ENCODE peak calls at places on chromosomes 3 and 15, in six cellular contexts. One of them, this sample, is unnamed.

GRCh38 chr3:33581666-33582065 is 136.4 kb downstream of the CLASP2 start:
- DNase-seq in SK-N-SH: no peak
- DNase-seq in Panc1: no peak
- DNase-seq in transverse colon: no peak
- DNase-seq in lower leg skin: no peak
- DNase-seq in thoracic aorta: no peak
- DNase-seq in this sample: no peak

GRCh38 chr15:73870700-73871408 is 2.5 kb upstream of the TBC1D21 start:
- DNase-seq in SK-N-SH: no peak
- DNase-seq in Panc1: no peak
- DNase-seq in transverse colon: peak; percentile 19
- DNase-seq in lower leg skin: peak; percentile 86
- DNase-seq in thoracic aorta: no peak
- DNase-seq in this sample: peak; percentile 75

GRCh38 chr3:89947357-89947954 is 840.0 kb downstream of the EPHA3 start:
- DNase-seq in SK-N-SH: no peak
- DNase-seq in Panc1: no peak
- DNase-seq in transverse colon: peak; percentile 27
- DNase-seq in lower leg skin: no peak
- DNase-seq in thoracic aorta: no peak
- DNase-seq in this sample: no peak

GRCh38 chr15:67146875-67147381 is 81.5 kb downstream of the SMAD3 start:
- DNase-seq in SK-N-SH: no peak
- DNase-seq in Panc1: no peak
- DNase-seq in transverse colon: peak; percentile 82
- DNase-seq in lower leg skin: no peak
- DNase-seq in thoracic aorta: no peak
- DNase-seq in this sample: peak; percentile 94

GRCh38 chr3:65729553-65729952 is 309.2 kb downstream of the MAGI1 start:
- DNase-seq in SK-N-SH: no peak
- DNase-seq in Panc1: no peak
- DNase-seq in transverse colon: no peak
- DNase-seq in lower leg skin: no peak
- DNase-seq in thoracic aorta: no peak
- DNase-seq in this sample: peak; percentile 78

GRCh38 chr15:49242820-49243219 is 72.8 kb downstream of the GALK2 start:
- DNase-seq in SK-N-SH: no peak
- DNase-seq in Panc1: no peak
- DNase-seq in transverse colon: no peak
- DNase-seq in lower leg skin: no peak
- DNase-seq in thoracic aorta: no peak
- DNase-seq in this sample: peak; percentile 94

GRCh38 chr3:143658869-143659268 is 189.4 kb downstream of the SLC9A9 start:
- DNase-seq in SK-N-SH: no peak
- DNase-seq in Panc1: no peak
- DNase-seq in transverse colon: no peak
- DNase-seq in lower leg skin: no peak
- DNase-seq in thoracic aorta: no peak
- DNase-seq in this sample: peak; percentile 36

GRCh38 chr3:51819709-51820406 is 40.8 kb upstream of the IQCF6 start:
- DNase-seq in SK-N-SH: no peak
- DNase-seq in Panc1: no peak
- DNase-seq in transverse colon: no peak
- DNase-seq in lower leg skin: no peak
- DNase-seq in thoracic aorta: no peak
- DNase-seq in this sample: no peak

GRCh38 chr3:159293493-159293892 is 491.6 kb downstream of the MFSD1 start:
- DNase-seq in SK-N-SH: no peak
- DNase-seq in Panc1: no peak
- DNase-seq in transverse colon: no peak
- DNase-seq in lower leg skin: no peak
- DNase-seq in thoracic aorta: no peak
- DNase-seq in this sample: no peak

GRCh38 chr3:55725681-55726500 is 238.8 kb upstream of the WNT5A start:
- DNase-seq in SK-N-SH: no peak
- DNase-seq in Panc1: no peak
- DNase-seq in transverse colon: no peak
- DNase-seq in lower leg skin: no peak
- DNase-seq in thoracic aorta: no peak
- DNase-seq in this sample: no peak

GRCh38 chr3:50862221-50862620 is 187.5 kb downstream of the DOCK3 start:
- DNase-seq in SK-N-SH: no peak
- DNase-seq in Panc1: no peak
- DNase-seq in transverse colon: no peak
- DNase-seq in lower leg skin: peak; percentile 46
- DNase-seq in thoracic aorta: no peak
- DNase-seq in this sample: no peak

GRCh38 chr3:158430968-158431367 is 140.0 kb upstream of the MLF1 start:
- DNase-seq in SK-N-SH: no peak
- DNase-seq in Panc1: no peak
- DNase-seq in transverse colon: no peak
- DNase-seq in lower leg skin: no peak
- DNase-seq in thoracic aorta: no peak
- DNase-seq in this sample: no peak

GRCh38 chr3:126784254-126784653 is 80.2 kb downstream of the CHCHD6 start:
- DNase-seq in SK-N-SH: no peak
- DNase-seq in Panc1: no peak
- DNase-seq in transverse colon: no peak
- DNase-seq in lower leg skin: no peak
- DNase-seq in thoracic aorta: no peak
- DNase-seq in this sample: no peak

GRCh38 chr3:34020761-34021635 is 222.6 kb downstream of the PDCD6IP start:
- DNase-seq in SK-N-SH: no peak
- DNase-seq in Panc1: no peak
- DNase-seq in transverse colon: no peak
- DNase-seq in lower leg skin: no peak
- DNase-seq in thoracic aorta: no peak
- DNase-seq in this sample: no peak

GRCh38 chr3:174397848-174398247 is 461.3 kb upstream of the NAALADL2 start:
- DNase-seq in SK-N-SH: no peak
- DNase-seq in Panc1: no peak
- DNase-seq in transverse colon: no peak
- DNase-seq in lower leg skin: no peak
- DNase-seq in thoracic aorta: no peak
- DNase-seq in this sample: peak; percentile 47
- TF ChIP-seq CTCF in SK-N-SH: peak; percentile 55
- TF ChIP-seq CTCF in Panc1: peak; percentile 54
- TF ChIP-seq CTCF in transverse colon: peak; percentile 41
- TF ChIP-seq CTCF in lower leg skin: no peak
- TF ChIP-seq CTCF in thoracic aorta: peak; percentile 29
- TF ChIP-seq CTCF in this sample: peak; percentile 44

DNA sequence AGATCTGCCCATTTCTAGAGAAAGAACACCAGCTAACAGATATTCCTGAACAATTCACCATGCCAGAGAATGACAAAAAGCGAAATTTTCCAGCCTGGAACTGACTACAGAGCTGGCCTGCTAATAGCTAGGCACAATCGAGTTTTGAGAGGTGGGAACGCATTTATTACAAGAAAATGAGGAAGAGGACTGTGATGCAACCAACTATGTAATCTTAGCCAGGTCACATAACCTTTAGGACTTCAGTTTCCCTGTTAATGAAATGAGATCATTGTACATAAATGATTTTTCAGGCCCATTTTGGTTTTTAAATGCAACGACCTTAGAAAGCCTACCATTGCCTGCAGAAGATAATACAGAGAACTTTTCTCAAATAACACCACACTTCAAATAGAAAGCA is 72.1 kb upstream of the SETMAR start:
- DNase-seq in SK-N-SH: no peak
- DNase-seq in Panc1: no peak
- DNase-seq in transverse colon: no peak
- DNase-seq in lower leg skin: no peak
- DNase-seq in thoracic aorta: no peak
- DNase-seq in this sample: no peak
- H3K4me3 ChIP-seq in SK-N-SH: no peak overlapping the region
- H3K4me3 ChIP-seq in Panc1: no peak overlapping the region
- H3K4me3 ChIP-seq in transverse colon: no peak overlapping the region
- H3K4me3 ChIP-seq in lower leg skin: no peak overlapping the region
- H3K4me3 ChIP-seq in thoracic aorta: no peak overlapping the region
- H3K4me3 ChIP-seq in this sample: no peak overlapping the region

DNA sequence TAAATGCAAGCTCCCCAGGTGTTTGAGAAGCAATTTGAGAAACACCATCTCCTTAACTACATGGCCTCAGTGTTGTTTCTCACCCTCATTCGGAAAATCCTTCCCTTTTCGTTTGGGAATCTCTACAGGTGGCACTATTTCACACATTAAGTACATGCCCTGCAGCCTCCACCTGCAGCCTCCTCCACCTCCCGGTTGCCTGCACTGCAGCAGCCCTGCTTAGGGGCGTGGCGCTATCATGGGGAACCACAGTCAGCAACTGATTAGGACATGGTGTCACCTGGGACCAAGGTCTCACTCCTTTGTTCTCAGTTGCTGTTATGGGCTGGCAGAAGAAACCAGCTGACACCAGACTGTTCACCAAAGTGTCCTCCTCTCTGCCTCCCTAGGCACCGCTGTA is 11.7 kb upstream of the ZNF774 start:
- DNase-seq in SK-N-SH: no peak
- DNase-seq in Panc1: no peak
- DNase-seq in transverse colon: peak; percentile 78
- DNase-seq in lower leg skin: no peak
- DNase-seq in thoracic aorta: no peak
- DNase-seq in this sample: no peak
- TF ChIP-seq CTCF in SK-N-SH: no peak
- TF ChIP-seq CTCF in Panc1: no peak
- TF ChIP-seq CTCF in transverse colon: no peak
- TF ChIP-seq CTCF in lower leg skin: no peak
- TF ChIP-seq CTCF in thoracic aorta: no peak
- TF ChIP-seq CTCF in this sample: no peak

GRCh38 chr15:39591896-39592315 is 11.0 kb downstream of the THBS1 start:
- DNase-seq in SK-N-SH: no peak
- DNase-seq in Panc1: no peak
- DNase-seq in transverse colon: no peak
- DNase-seq in lower leg skin: no peak
- DNase-seq in thoracic aorta: no peak
- DNase-seq in this sample: peak; percentile 30

GRCh38 chr15:39588531-39589192 is 7.8 kb downstream of the THBS1 start:
- DNase-seq in SK-N-SH: no peak
- DNase-seq in Panc1: no peak
- DNase-seq in transverse colon: no peak
- DNase-seq in lower leg skin: no peak
- DNase-seq in thoracic aorta: no peak
- DNase-seq in this sample: peak; percentile 28

GRCh38 chr15:39591141-39591895 is 10.4 kb downstream of the THBS1 start:
- DNase-seq in SK-N-SH: no peak
- DNase-seq in Panc1: no peak
- DNase-seq in transverse colon: peak; percentile 13
- DNase-seq in lower leg skin: no peak
- DNase-seq in thoracic aorta: no peak
- DNase-seq in this sample: peak; percentile 34

GRCh38 chr15:39589193-39589814 is 8.4 kb downstream of the THBS1 start:
- DNase-seq in SK-N-SH: no peak
- DNase-seq in Panc1: no peak
- DNase-seq in transverse colon: no peak
- DNase-seq in lower leg skin: no peak
- DNase-seq in thoracic aorta: no peak
- DNase-seq in this sample: peak; percentile 25

DNA sequence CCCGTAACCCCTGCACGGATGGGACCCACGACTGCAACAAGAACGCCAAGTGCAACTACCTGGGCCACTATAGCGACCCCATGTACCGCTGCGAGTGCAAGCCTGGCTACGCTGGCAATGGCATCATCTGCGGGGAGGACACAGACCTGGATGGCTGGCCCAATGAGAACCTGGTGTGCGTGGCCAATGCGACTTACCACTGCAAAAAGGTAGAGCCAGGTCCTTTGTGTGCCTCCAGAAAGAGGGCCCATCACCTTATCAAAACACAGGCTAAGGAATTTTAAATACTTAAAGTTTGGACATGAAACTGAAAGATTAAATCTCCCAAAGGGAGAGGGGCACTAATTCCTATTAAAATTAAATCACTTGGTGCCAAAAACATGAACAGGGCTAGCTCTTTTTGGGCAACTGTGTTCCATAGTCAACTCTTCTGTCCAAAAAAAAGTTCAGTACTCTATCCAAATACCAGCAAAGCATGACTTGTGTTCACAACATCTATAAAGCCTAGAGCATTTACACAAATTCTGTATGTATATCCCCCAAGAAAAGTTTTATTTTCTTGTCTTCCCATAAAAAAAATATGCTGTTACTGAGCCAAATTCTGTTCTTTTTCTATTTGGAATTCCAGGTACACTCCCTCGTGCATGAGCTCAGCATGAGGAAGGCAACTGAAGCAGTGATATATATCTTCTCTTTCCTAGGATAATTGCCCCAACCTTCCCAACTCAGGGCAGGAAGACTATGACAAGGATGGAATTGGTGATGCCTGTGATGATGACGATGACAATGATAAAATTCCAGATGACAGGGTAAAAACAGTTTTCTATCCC is 9.2 kb downstream of the THBS1 start:
- DNase-seq in SK-N-SH: no peak
- DNase-seq in Panc1: no peak
- DNase-seq in transverse colon: peak; percentile 13
- DNase-seq in lower leg skin: no peak
- DNase-seq in thoracic aorta: no peak
- DNase-seq in this sample: peak; percentile 16
- H3K4me3 ChIP-seq in SK-N-SH: no peak overlapping the region
- H3K4me3 ChIP-seq in Panc1: no peak overlapping the region
- H3K4me3 ChIP-seq in transverse colon: no peak overlapping the region
- H3K4me3 ChIP-seq in lower leg skin: no peak overlapping the region
- H3K4me3 ChIP-seq in thoracic aorta: no peak overlapping the region
- H3K4me3 ChIP-seq in this sample: no peak overlapping the region

DNA sequence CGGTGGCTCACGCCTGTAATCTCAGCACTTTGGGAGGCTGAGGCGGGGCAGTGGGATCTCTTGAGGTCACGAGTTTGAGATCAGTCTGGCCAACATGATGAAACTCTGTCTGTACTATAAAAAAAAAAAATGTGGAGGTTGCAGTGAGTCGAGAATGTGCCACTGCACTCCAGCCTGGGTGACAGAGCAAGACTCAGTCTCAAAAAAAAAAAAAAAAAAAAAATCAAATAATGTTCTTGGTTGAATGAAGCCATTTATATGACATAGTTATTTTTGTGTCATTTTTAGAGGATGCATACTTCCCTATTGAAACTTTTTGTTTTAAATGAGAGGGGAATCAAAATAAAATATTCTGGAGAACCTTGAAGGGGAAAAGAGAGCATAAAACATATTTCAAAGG is 3.1 kb downstream of the HMCES start:
- DNase-seq in SK-N-SH: no peak
- DNase-seq in Panc1: no peak
- DNase-seq in transverse colon: no peak
- DNase-seq in lower leg skin: no peak
- DNase-seq in thoracic aorta: no peak
- DNase-seq in this sample: no peak
- TF ChIP-seq CTCF in SK-N-SH: no peak
- TF ChIP-seq CTCF in Panc1: no peak
- TF ChIP-seq CTCF in transverse colon: no peak
- TF ChIP-seq CTCF in lower leg skin: no peak
- TF ChIP-seq CTCF in thoracic aorta: no peak
- TF ChIP-seq CTCF in this sample: no peak

DNA sequence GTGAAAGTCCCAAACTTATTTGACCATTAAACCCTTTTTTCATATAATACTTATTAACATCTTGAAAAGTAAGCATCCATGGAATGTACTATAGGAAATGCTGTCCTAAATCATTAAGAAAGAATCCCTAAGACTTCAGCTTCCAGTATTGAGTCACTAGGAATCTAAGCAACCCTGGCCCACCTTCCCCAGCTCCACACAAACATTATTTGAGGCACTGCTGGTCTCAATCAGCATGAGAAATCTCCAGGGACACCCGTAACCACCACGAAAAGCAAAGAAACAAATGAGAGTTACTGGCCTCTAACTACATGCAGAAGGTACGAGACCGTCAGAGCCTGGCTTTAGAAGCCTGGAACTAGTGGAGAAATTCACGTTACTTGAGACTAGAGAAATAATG is 68.2 kb downstream of the POLQ start:
- DNase-seq in SK-N-SH: no peak
- DNase-seq in Panc1: no peak
- DNase-seq in transverse colon: no peak
- DNase-seq in lower leg skin: no peak
- DNase-seq in thoracic aorta: no peak
- DNase-seq in this sample: peak; percentile 38
- H3K4me3 ChIP-seq in SK-N-SH: peak overlapping the region; percentile 9
- H3K4me3 ChIP-seq in Panc1: no peak overlapping the region
- H3K4me3 ChIP-seq in transverse colon: no peak overlapping the region
- H3K4me3 ChIP-seq in lower leg skin: no peak overlapping the region
- H3K4me3 ChIP-seq in thoracic aorta: no peak overlapping the region
- H3K4me3 ChIP-seq in this sample: no peak overlapping the region